ENCODE peak calls at places on chromosomes 5 and 9, in seven cellular contexts. C is kidney tubule cell; K is NCI-H1092; T is midbrain; A is SJSA1; I is activated CD4-positive, alpha-beta memory T cell treated with anti-CD3 and anti-CD28 coated beads, Interleukin-2, amount 10 ng/mL, durations not matched to agents 7 days and 5 days; W is T-helper 9 cell. D is an unnamed sample.

GRCh38 chr5:126868961-126869451 is 92.1 kb downstream of the LMNB1 start:
- DNase-seq in C (peak), K (peak), T (peak), A (no peak), I (no peak), W (no peak), D (no peak)

GRCh38 chr5:135930029-135930948 is 24.5 kb downstream of the LECT2 start:
- DNase-seq in C (peak), K (no peak), T (no peak), A (no peak), I (no peak), W (no peak), D (no peak)

GRCh38 chr5:93399675-93400074 is 181.3 kb downstream of the NR2F1-AS1 start:
- DNase-seq in C (no peak), K (no peak), T (no peak), A (no peak), I (no peak), W (no peak), D (no peak)

GRCh38 chr5:137470921-137471220 is 28.3 kb downstream of the SPOCK1 start:
- DNase-seq in C (no peak), K (no peak), T (no peak), A (no peak), I (no peak), W (no peak), D (no peak)

GRCh38 chr5:41410307-41410706 is 100.1 kb downstream of the PLCXD3 start:
- DNase-seq in C (no peak), K (no peak), T (no peak), A (no peak), I (no peak), W (no peak), D (no peak)

GRCh38 chr5:2021484-2022176 is 138.9 kb upstream of the IRX4 start:
- DNase-seq in C (no peak), K (no peak), T (no peak), A (no peak), I (no peak), W (no peak), D (no peak)

GRCh38 chr9:136937186-136938001 is 7.1 kb downstream of the FBXW5 start:
- DNase-seq in C (no peak), K (no peak), T (no peak), A (no peak), I (no peak), W (no peak), D (no peak)

GRCh38 chr9:8733096-8733954 is 933.7 kb upstream of the DMAC1 start:
- DNase-seq in C (peak), K (peak), T (peak), A (no peak), I (no peak), W (no peak), D (peak)

D was measured in NCI-H2107.